ENCODE peak calls at places on chromosomes 4 and X, in five cellular contexts. H is WERI-Rb-1; A is stromal cell of bone marrow; J is M059J; Z is activated CD8-positive, alpha-beta memory T cell treated with anti-CD3 and anti-CD28 coated beads for 48 hours. S is an unnamed sample.

GRCh38 chrX:78950157-78950556 is 5.0 kb downstream of the P2RY10 start:
- DNase-seq in J (no peak), H (no peak), Z (no peak), A (no peak), S (no peak)

GRCh38 chr4:70741872-70742271 is 20.1 kb downstream of the RUFY3 start:
- DNase-seq in J (no peak), H (no peak), A (no peak), Z (no peak), S (no peak)

GRCh38 chr4:138367942-138368341 is 125.8 kb upstream of the SLC7A11 start:
- DNase-seq in A (no peak), Z (no peak), J (no peak), H (no peak), S (no peak)

GRCh38 chrX:71244359-71245128 is 9.4 kb downstream of the ZMYM3 start:
- DNase-seq in J (no peak), A (no peak), Z (no peak), H (no peak), S (no peak)

GRCh38 chr4:155984398-155984797 is 30.7 kb upstream of the CTSO start:
- DNase-seq in H (no peak), J (no peak), A (no peak), Z (no peak), S (no peak)

GRCh38 chrX:17425151-17425550 is 50.2 kb downstream of the NHS start:
- DNase-seq in H (no peak), J (no peak), Z (no peak), A (no peak), S (no peak)

GRCh38 chr4:85423414-85423813 is 51.5 kb upstream of the ARHGAP24 start:
- DNase-seq in J (peak), H (no peak), A (no peak), Z (no peak), S (no peak)

GRCh38 chr4:64533159-64533558 is 123.9 kb upstream of the TECRL start:
- DNase-seq in J (no peak), H (no peak), Z (no peak), A (no peak), S (no peak)

GRCh38 chrX:107485019-107485418 is 35.6 kb downstream of the FRMPD3 start:
- DNase-seq in Z (no peak), J (no peak), H (peak), A (no peak), S (no peak)

GRCh38 chr4:77734928-77735327 is 84.2 kb downstream of the CNOT6L start:
- DNase-seq in H (no peak), Z (no peak), A (peak), J (peak), S (no peak)

GRCh38 chr4:96170198-96170597 is 330.3 kb downstream of the PDHA2 start:
- DNase-seq in H (peak), J (no peak), Z (no peak), A (no peak), S (no peak)

GRCh38 chr4:138967313-138967712 is 48.3 kb upstream of the NOCT start:
- DNase-seq in J (no peak), A (no peak), H (no peak), Z (no peak), S (no peak)

GRCh38 chr4:140893939-140894338 is 137.8 kb upstream of the TBC1D9 start:
- DNase-seq in H (no peak), Z (no peak), A (peak), J (no peak), S (no peak)

GRCh38 chr4:152817331-152817730 is 37.6 kb downstream of the ARFIP1 start:
- DNase-seq in J (no peak), Z (no peak), H (no peak), A (no peak), S (no peak)

GRCh38 chrX:7987160-7987992 is 60.2 kb upstream of the PNPLA4 start:
- DNase-seq in A (no peak), J (peak), H (no peak), Z (no peak), S (no peak)

GRCh38 chr4:69689530-69690111 is 36.6 kb upstream of the UGT2A1 start:
- DNase-seq in Z (no peak), A (peak), H (no peak), J (peak), S (no peak)

GRCh38 chr4:132542228-132542627 is 606.9 kb upstream of the PCDH10 start:
- DNase-seq in Z (no peak), A (no peak), H (no peak), J (no peak), S (no peak)

S was measured in DMS 273 treated with DMSO at 0.1 percent for 48 hours.